ENCODE peak calls at places on chromosomes 2 and 18, in seven cellular contexts. O is mesendoderm; J is left ventricle myocardium inferior; W is stimulated activated CD8-positive, alpha-beta memory T cell treated with anti-CD3 and anti-CD28 coated beads, Interleukin-7, amount 100 ng/mL, for 4 hours; L is activated naive CD8-positive, alpha-beta T cell treated with anti-CD3 and anti-CD28 coated beads, Interleukin-2, amount 50 U/mL, for 24 hours; N is M059J; Y is GDM1. P is an unnamed sample.

GRCh38 chr2:115119086-115119485 is 676.6 kb downstream of the DPP10 start:
- DNase-seq in L (no peak), O (no peak), J (no peak), Y (no peak), N (no peak), W (no peak), P (no peak)

GRCh38 chr2:144796956-144797355 is 277.0 kb upstream of the ZEB2 start:
- DNase-seq in J (no peak), L (no peak), Y (no peak), O (no peak), W (no peak), N (no peak), P (no peak)

GRCh38 chr2:1671916-1672315 is 72.4 kb downstream of the PXDN start:
- DNase-seq in J (no peak), W (no peak), N (no peak), L (no peak), O (no peak), Y (no peak), P (no peak)

GRCh38 chr2:227366861-227367800 is 12.0 kb downstream of the TM4SF20 start:
- DNase-seq in L (no peak), Y (no peak), N (peak), J (no peak), O (no peak), W (no peak), P (no peak)

GRCh38 chr18:51051105-51051712 is 21.2 kb downstream of the SMAD4 start:
- DNase-seq in L (no peak), Y (no peak), J (no peak), O (peak), W (no peak), N (peak), P (no peak)

GRCh38 chr2:2913601-2914120 is 464.0 kb downstream of the EIPR1 start:
- DNase-seq in L (no peak), O (no peak), N (no peak), Y (no peak), J (no peak), W (no peak), P (no peak)

GRCh38 chr2:127577973-127578372 is 42.5 kb downstream of the MYO7B start:
- DNase-seq in N (no peak), O (no peak), Y (no peak), L (no peak), W (no peak), J (no peak), P (no peak)

GRCh38 chr2:42926438-42927333 is 134.3 kb upstream of the HAAO start:
- DNase-seq in L (no peak), Y (no peak), W (no peak), O (no peak), J (no peak), N (no peak), P (no peak)

GRCh38 chr2:63436488-63436887 is 151.8 kb downstream of the WDPCP start:
- DNase-seq in L (no peak), J (no peak), N (no peak), O (no peak), Y (no peak), W (no peak), P (no peak)

GRCh38 chr2:3307236-3307635 is 70.4 kb downstream of the EIPR1 start:
- DNase-seq in Y (no peak), N (no peak), L (no peak), W (no peak), J (no peak), O (no peak), P (no peak)

GRCh38 chr2:1766400-1766799 is 22.1 kb upstream of the PXDN start:
- DNase-seq in N (no peak), Y (no peak), J (no peak), O (peak), L (no peak), W (no peak), P (no peak)

GRCh38 chr18:48835119-48835518 is 115.6 kb downstream of the SMAD7 start:
- DNase-seq in Y (no peak), W (no peak), O (no peak), N (peak), J (no peak), L (no peak), P (no peak)

P was measured in HL-60.